ENCODE peak calls at places on chromosomes 7 and 10, in eight cellular contexts. W is AG08395; N is NCI-H2081; Z is HEK293T; E is heart left ventricle; A is activated CD4-positive, alpha-beta T cell treated with anti-CD3 and anti-CD28 coated beads, Interleukin-2, amount 50 U/mL, for 1 hour; L is GM23338; D is ACHN. Y is an unnamed sample.
A peak's percentile ranks its signal among the peaks of the same experiment; 100 is the strongest.

GRCh38 chr7:95549818-95550529 is 46.3 kb downstream of the PDK4 start:
- DNase-seq in L (no peak), N (peak; percentile 85), W (peak; percentile 53), Z (no peak), E (peak; percentile 79), D (peak; percentile 87), A (no peak), Y (no peak)

GRCh38 chr10:43437141-43437860 is 390 bp downstream of the ZNF487 start:
- DNase-seq in N (no peak), D (peak; percentile 29), A (no peak), W (peak; percentile 45), L (no peak), Z (no peak), E (no peak), Y (no peak)

GRCh38 chr10:116437076-116437692 is 9.5 kb downstream of the PNLIPRP3 start:
- DNase-seq in A (no peak), W (no peak), D (no peak), E (no peak), N (no peak), L (no peak), Z (no peak), Y (no peak)

GRCh38 chr10:91629715-91630549 is 2.9 kb downstream of the PPP1R3C start:
- DNase-seq in E (no peak), N (no peak), A (no peak), L (no peak), Z (no peak), D (no peak), W (no peak), Y (no peak)

GRCh38 chr10:133458710-133459453 is 5.1 kb downstream of the SCART1 start:
- DNase-seq in Z (no peak), L (no peak), N (no peak), E (peak; percentile 55), W (peak; percentile 18), D (no peak), A (no peak), Y (no peak)

GRCh38 chr7:99171731-99172130 is 27.8 kb upstream of the SMURF1 start:
- DNase-seq in Z (no peak), E (no peak), L (no peak), N (no peak), D (no peak), W (no peak), A (no peak), Y (no peak)

GRCh38 chr7:157496426-157497275 is 159.8 kb downstream of the DNAJB6 start:
- DNase-seq in N (no peak), W (no peak), A (no peak), Z (no peak), L (no peak), E (no peak), D (no peak), Y (no peak)

GRCh38 chr7:11228515-11228914 is 254.8 kb downstream of the PHF14 start:
- DNase-seq in E (peak; percentile 71), A (no peak), Z (no peak), N (peak; percentile 4), L (no peak), W (no peak), D (no peak), Y (no peak)

Y was measured in T-helper 17 cell.